ENCODE peak calls at places on chromosomes 12 and 14, in five cellular contexts. G is H9, L is neuronal stem cell, O is H1, W is mesenchymal stem cell. N is an unnamed sample.

GRCh38 chr12:55847603-55848329 is 5.0 kb upstream of the MMP19 start:
- DNase-seq in G (no peak), L (no peak), O (no peak), W (peak; percentile 100), N (peak; percentile 100)

GRCh38 chr14:38964630-38965029 is 138.4 kb downstream of the SEC23A start:
- DNase-seq in G (no peak), L (no peak), O (no peak), W (peak; percentile 52), N (peak; percentile 36)

GRCh38 chr12:5514545-5514944 is 82.6 kb downstream of the NTF3 start:
- DNase-seq in G (peak; percentile 15), L (no peak), O (peak; percentile 19), W (no peak), N (no peak)

GRCh38 chr12:1927751-1928351 is 9.4 kb upstream of the CACNA2D4 start:
- DNase-seq in G (peak; percentile 26), L (no peak), O (peak; percentile 40), W (no peak), N (no peak)

GRCh38 chr12:106767954-106768501 is 6.5 kb upstream of the RIC8B start:
- DNase-seq in G (peak; percentile 67), L (peak; percentile 65), O (no peak), W (no peak), N (no peak)

GRCh38 chr12:26906024-26906423 is 31.8 kb downstream of the INTS13 start:
- DNase-seq in G (no peak), L (no peak), O (no peak), W (no peak), N (no peak)

GRCh38 chr14:94907626-94908261 is 137.8 kb upstream of the GSC start:
- DNase-seq in G (no peak), L (no peak), O (no peak), W (no peak), N (no peak)

GRCh38 chr14:98249057-98249456 is 1022.9 kb downstream of the BCL11B start:
- DNase-seq in G (no peak), L (no peak), O (no peak), W (no peak), N (no peak)

GRCh38 chr12:56751712-56752598 is at the start of gene PRIM1:
- DNase-seq in G (peak; percentile 90), L (peak; percentile 85), O (peak; percentile 94), W (peak; percentile 79), N (peak; percentile 66)

GRCh38 chr12:76558684-76559276 is 791 bp downstream of the OSBPL8 start:
- DNase-seq in G (peak; percentile 57), L (peak; percentile 46), O (no peak), W (peak; percentile 58), N (peak; percentile 44)

GRCh38 chr12:87813476-87814234 is 215.5 kb downstream of the C12orf50 start:
- DNase-seq in G (no peak), L (no peak), O (no peak), W (peak; percentile 57), N (peak; percentile 89)

GRCh38 chr12:127722651-127723050 is 544.3 kb upstream of the TMEM132C start:
- DNase-seq in G (no peak), L (no peak), O (no peak), W (no peak), N (no peak)

GRCh38 chr14:89957791-89958190 is 2.1 kb downstream of the TDP1 start:
- DNase-seq in G (peak; percentile 29), L (no peak), O (no peak), W (peak; percentile 14), N (no peak)

DNA sequence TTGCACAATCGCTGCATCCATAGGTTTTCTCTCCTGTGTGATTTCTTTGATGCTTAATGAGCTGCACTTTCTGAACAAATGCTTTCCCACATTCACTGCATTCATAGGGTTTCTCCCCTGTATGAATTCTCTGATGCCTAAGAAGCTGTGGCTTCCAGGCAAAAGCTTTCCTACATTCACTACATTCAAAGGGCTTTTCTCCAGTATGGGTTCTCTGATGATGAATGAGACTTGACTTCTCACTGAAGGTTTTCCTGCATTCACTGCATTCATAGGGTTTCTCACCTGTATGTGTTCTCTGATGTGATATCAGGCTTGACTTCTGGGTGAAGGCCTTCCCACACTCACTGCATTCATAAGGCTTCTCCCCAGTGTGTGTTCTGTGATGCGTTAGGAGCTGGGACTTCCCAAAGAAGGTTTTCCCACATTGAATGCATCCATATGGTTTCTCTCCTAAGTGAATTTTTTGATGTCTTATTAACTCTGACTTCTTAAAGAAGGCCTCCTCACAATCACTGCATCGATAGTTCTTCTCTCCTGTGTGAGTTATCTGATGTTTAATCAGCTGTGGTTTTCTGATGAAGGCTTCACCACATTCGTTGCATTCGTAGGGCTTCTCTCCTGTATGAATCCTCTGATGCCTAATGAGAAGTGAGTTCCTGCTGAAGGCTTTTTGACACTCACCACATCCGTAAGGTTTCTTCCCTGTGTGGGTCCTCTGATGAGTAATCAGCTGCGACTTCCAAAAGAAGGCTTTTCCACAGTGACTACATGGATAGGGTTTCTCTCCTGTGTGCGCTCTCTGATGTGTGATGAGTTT is 30.3 kb downstream of the ZNF605 start:
- DNase-seq in G (no peak), L (no peak), O (peak; percentile 27), W (peak; percentile 6), N (no peak)
- H3K9me3 ChIP-seq in G (peaks cover 76% of the 10 kb centered on the region), L (peaks cover 96% of the 10 kb centered on the region), O (peaks cover 86% of the 10 kb centered on the region), W (peaks cover 98% of the 10 kb centered on the region), N (peaks cover 78% of the 10 kb centered on the region)

GRCh38 chr14:76135722-76136121 is 16.0 kb upstream of the GPATCH2L start:
- DNase-seq in G (peak; percentile 24), L (no peak), O (no peak), W (no peak), N (no peak)

GRCh38 chr14:76136476-76137160 is 15.1 kb upstream of the GPATCH2L start:
- DNase-seq in G (no peak), L (no peak), O (no peak), W (no peak), N (no peak)

GRCh38 chr14:76138119-76138757 is 13.5 kb upstream of the GPATCH2L start:
- DNase-seq in G (no peak), L (no peak), O (no peak), W (no peak), N (no peak)

GRCh38 chr14:76143642-76144041 is 8.1 kb upstream of the GPATCH2L start:
- DNase-seq in G (no peak), L (no peak), O (no peak), W (no peak), N (no peak)

GRCh38 chr14:76138758-76139723 is 12.7 kb upstream of the GPATCH2L start:
- DNase-seq in G (peak; percentile 73), L (peak; percentile 80), O (peak; percentile 74), W (no peak), N (no peak)
- H2BK15ac ChIP-seq in G (no peak overlapping the region), L (no peak overlapping the region), O (no peak overlapping the region), W (no peak overlapping the region), N (no peak overlapping the region)

GRCh38 chr14:78029471-78030372 is 140.5 kb upstream of the NRXN3 start:
- DNase-seq in G (peak; percentile 68), L (no peak), O (peak; percentile 63), W (no peak), N (no peak)
- H2BK5ac ChIP-seq in G (no peak overlapping the region), L (no peak overlapping the region), O (peak overlapping the region; percentile 86), W (no peak overlapping the region), N (no peak overlapping the region)

GRCh38 chr12:34207858-34208257 is 185.6 kb downstream of the ALG10 start:
- DNase-seq in G (no peak), L (no peak), O (no peak), W (no peak), N (no peak)

GRCh38 chr12:34205401-34205800 is 183.1 kb downstream of the ALG10 start:
- DNase-seq in G (no peak), L (no peak), O (no peak), W (no peak), N (no peak)

GRCh38 chr12:34204830-34205285 is 182.6 kb downstream of the ALG10 start:
- DNase-seq in G (no peak), L (no peak), O (no peak), W (no peak), N (no peak)

GRCh38 chr12:34206061-34206785 is 183.9 kb downstream of the ALG10 start:
- DNase-seq in G (no peak), L (no peak), O (no peak), W (no peak), N (no peak)

GRCh38 chr12:34203866-34204620 is 181.7 kb downstream of the ALG10 start:
- DNase-seq in G (no peak), L (no peak), O (no peak), W (no peak), N (no peak)
- H3K9me3 ChIP-seq in G (peaks cover 54% of the 10 kb centered on the region), L (no peaks in the 10 kb centered on the region), O (peaks cover 83% of the 10 kb centered on the region), W (no peaks in the 10 kb centered on the region), N (peaks cover 45% of the 10 kb centered on the region)

DNA sequence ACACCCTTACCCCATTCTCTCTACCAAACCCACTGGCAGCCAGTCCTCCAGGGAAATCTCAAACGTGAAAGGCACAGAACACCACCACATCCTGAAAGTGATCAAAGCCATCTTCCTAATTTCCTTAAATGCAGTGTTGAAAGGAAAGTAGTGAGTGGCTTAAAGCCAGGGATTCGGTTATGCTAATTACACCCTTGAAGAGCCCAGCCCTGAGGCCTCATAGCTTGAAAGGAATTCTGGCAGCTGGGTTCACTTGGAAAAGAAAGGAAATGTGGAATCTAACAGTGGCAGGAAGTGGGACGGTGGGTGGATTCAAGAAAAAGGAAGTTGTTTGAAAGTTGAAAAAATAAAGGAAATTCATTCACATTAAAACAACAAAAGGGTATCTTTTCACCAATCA is 73.0 kb upstream of the FICD start:
- DNase-seq in G (peak; percentile 89), L (no peak), O (peak; percentile 50), W (no peak), N (no peak)
- H2BK15ac ChIP-seq in G (no peak overlapping the region), L (no peak overlapping the region), O (peak overlapping the region; percentile 19), W (no peak overlapping the region), N (no peak overlapping the region)

GRCh38 chr12:3968523-3968922 is 95.3 kb upstream of the PARP11 start:
- DNase-seq in G (peak; percentile 22), L (no peak), O (no peak), W (no peak), N (no peak)

GRCh38 chr12:3962661-3963483 is 89.7 kb upstream of the PARP11 start:
- DNase-seq in G (peak; percentile 49), L (no peak), O (no peak), W (no peak), N (no peak)

GRCh38 chr12:3967556-3968160 is 94.5 kb upstream of the PARP11 start:
- DNase-seq in G (peak; percentile 31), L (no peak), O (no peak), W (no peak), N (no peak)

GRCh38 chr12:3964404-3964803 is 91.2 kb upstream of the PARP11 start:
- DNase-seq in G (peak; percentile 77), L (peak; percentile 21), O (peak; percentile 70), W (no peak), N (no peak)

DNA sequence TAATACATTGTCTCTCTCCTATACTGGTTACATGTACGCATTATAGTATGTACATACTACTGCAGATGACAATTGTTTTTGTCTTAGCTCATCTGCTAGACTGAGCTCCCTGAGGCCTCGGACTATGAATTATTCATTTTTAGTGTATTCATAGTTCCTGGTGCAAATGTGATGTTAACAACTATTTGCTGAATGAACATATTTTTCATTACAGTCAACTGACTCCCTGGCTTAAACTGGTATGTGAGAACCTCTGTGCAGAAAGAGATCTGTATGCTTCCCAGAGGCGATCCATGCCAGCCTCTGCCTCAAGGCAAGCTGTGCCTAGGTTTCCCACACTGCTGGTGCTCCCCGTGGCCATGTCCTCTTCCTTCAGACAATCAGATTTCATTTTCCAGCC is 91.9 kb upstream of the PARP11 start:
- DNase-seq in G (peak; percentile 22), L (no peak), O (no peak), W (no peak), N (no peak)
- H2BK5ac ChIP-seq in G (no peak overlapping the region), L (no peak overlapping the region), O (no peak overlapping the region), W (no peak overlapping the region), N (no peak overlapping the region)